ENCODE peak calls at places on chromosomes 1 and 21, in seven cellular contexts. One of them, this sample, is unnamed.

GRCh38 chr1:219910716-219911115 is 17.6 kb downstream of the SLC30A10 start:
- DNase-seq in IMR-90: no peak
- DNase-seq in H9: no peak
- DNase-seq in mesendoderm: no peak
- DNase-seq in trophoblast cell: no peak
- DNase-seq in H1: no peak
- DNase-seq in mesenchymal stem cell: no peak
- DNase-seq in this sample: no peak

GRCh38 chr1:184388671-184389292 is 2.0 kb downstream of the C1orf21 start:
- DNase-seq in IMR-90: no peak
- DNase-seq in H9: no peak
- DNase-seq in mesendoderm: no peak
- DNase-seq in trophoblast cell: no peak
- DNase-seq in H1: no peak
- DNase-seq in mesenchymal stem cell: no peak
- DNase-seq in this sample: no peak

GRCh38 chr1:187264995-187265602 is 436.4 kb downstream of the PLA2G4A start:
- DNase-seq in IMR-90: peak; percentile 73
- DNase-seq in H9: peak; percentile 49
- DNase-seq in mesendoderm: peak; percentile 75
- DNase-seq in trophoblast cell: no peak
- DNase-seq in H1: no peak
- DNase-seq in mesenchymal stem cell: peak; percentile 73
- DNase-seq in this sample: peak; percentile 44

GRCh38 chr1:110188116-110188618 is 21.9 kb upstream of the KCNC4 start:
- DNase-seq in IMR-90: peak; percentile 66
- DNase-seq in H9: no peak
- DNase-seq in mesendoderm: no peak
- DNase-seq in trophoblast cell: peak; percentile 69
- DNase-seq in H1: no peak
- DNase-seq in mesenchymal stem cell: peak; percentile 32
- DNase-seq in this sample: no peak

GRCh38 chr1:172745014-172745413 is 86.1 kb downstream of the FASLG start:
- DNase-seq in IMR-90: peak; percentile 89
- DNase-seq in H9: no peak
- DNase-seq in mesendoderm: peak; percentile 78
- DNase-seq in trophoblast cell: peak; percentile 24
- DNase-seq in H1: no peak
- DNase-seq in mesenchymal stem cell: peak; percentile 89
- DNase-seq in this sample: peak; percentile 41

GRCh38 chr1:225462714-225463574 is 35.1 kb upstream of the LBR start:
- DNase-seq in IMR-90: no peak
- DNase-seq in H9: no peak
- DNase-seq in mesendoderm: no peak
- DNase-seq in trophoblast cell: no peak
- DNase-seq in H1: no peak
- DNase-seq in mesenchymal stem cell: no peak
- DNase-seq in this sample: no peak

GRCh38 chr1:56877973-56878372 is 23.4 kb downstream of the C8A start:
- DNase-seq in IMR-90: peak; percentile 18
- DNase-seq in H9: no peak
- DNase-seq in mesendoderm: no peak
- DNase-seq in trophoblast cell: no peak
- DNase-seq in H1: no peak
- DNase-seq in mesenchymal stem cell: no peak
- DNase-seq in this sample: no peak

GRCh38 chr1:179550753-179551682 is 24.7 kb downstream of the NPHS2 start:
- DNase-seq in IMR-90: peak; percentile 63
- DNase-seq in H9: no peak
- DNase-seq in mesendoderm: peak; percentile 70
- DNase-seq in trophoblast cell: peak; percentile 80
- DNase-seq in H1: no peak
- DNase-seq in mesenchymal stem cell: peak; percentile 48
- DNase-seq in this sample: no peak

GRCh38 chr21:43995521-43996105 is 16.5 kb upstream of the TRAPPC10 start:
- DNase-seq in IMR-90: no peak
- DNase-seq in H9: no peak
- DNase-seq in mesendoderm: no peak
- DNase-seq in trophoblast cell: no peak
- DNase-seq in H1: no peak
- DNase-seq in mesenchymal stem cell: no peak
- DNase-seq in this sample: no peak

GRCh38 chr1:87956766-87957165 is 628.1 kb downstream of the LMO4 start:
- DNase-seq in IMR-90: peak; percentile 18
- DNase-seq in H9: no peak
- DNase-seq in mesendoderm: no peak
- DNase-seq in trophoblast cell: no peak
- DNase-seq in H1: no peak
- DNase-seq in mesenchymal stem cell: no peak
- DNase-seq in this sample: no peak

GRCh38 chr21:38999148-38999547 is 184.1 kb downstream of the PSMG1 start:
- DNase-seq in IMR-90: peak; percentile 64
- DNase-seq in H9: no peak
- DNase-seq in mesendoderm: no peak
- DNase-seq in trophoblast cell: no peak
- DNase-seq in H1: no peak
- DNase-seq in mesenchymal stem cell: peak; percentile 48
- DNase-seq in this sample: no peak

GRCh38 chr1:5578690-5579089 is 413.5 kb downstream of the NPHP4 start:
- DNase-seq in IMR-90: no peak
- DNase-seq in H9: no peak
- DNase-seq in mesendoderm: no peak
- DNase-seq in trophoblast cell: no peak
- DNase-seq in H1: no peak
- DNase-seq in mesenchymal stem cell: no peak
- DNase-seq in this sample: no peak

GRCh38 chr1:202656057-202656456 is 54.2 kb downstream of the SYT2 start:
- DNase-seq in IMR-90: peak; percentile 8
- DNase-seq in H9: peak; percentile 62
- DNase-seq in mesendoderm: peak; percentile 60
- DNase-seq in trophoblast cell: no peak
- DNase-seq in H1: no peak
- DNase-seq in mesenchymal stem cell: peak; percentile 11
- DNase-seq in this sample: no peak

GRCh38 chr1:2803931-2804627 is 2.6 kb upstream of the TTC34 start:
- DNase-seq in IMR-90: no peak
- DNase-seq in H9: no peak
- DNase-seq in mesendoderm: no peak
- DNase-seq in trophoblast cell: no peak
- DNase-seq in H1: no peak
- DNase-seq in mesenchymal stem cell: no peak
- DNase-seq in this sample: no peak

GRCh38 chr1:115458426-115459114 is 120.5 kb upstream of the NGF start:
- DNase-seq in IMR-90: no peak
- DNase-seq in H9: no peak
- DNase-seq in mesendoderm: no peak
- DNase-seq in trophoblast cell: peak; percentile 63
- DNase-seq in H1: no peak
- DNase-seq in mesenchymal stem cell: no peak
- DNase-seq in this sample: no peak

GRCh38 chr1:85569122-85569521 is 11.4 kb upstream of the CCN1 start:
- DNase-seq in IMR-90: peak; percentile 90
- DNase-seq in H9: no peak
- DNase-seq in mesendoderm: no peak
- DNase-seq in trophoblast cell: no peak
- DNase-seq in H1: no peak
- DNase-seq in mesenchymal stem cell: peak; percentile 87
- DNase-seq in this sample: no peak

GRCh38 chr21:45308211-45309068 is 20.7 kb upstream of the POFUT2 start:
- DNase-seq in IMR-90: peak; percentile 88
- DNase-seq in H9: no peak
- DNase-seq in mesendoderm: no peak
- DNase-seq in trophoblast cell: no peak
- DNase-seq in H1: no peak
- DNase-seq in mesenchymal stem cell: peak; percentile 97
- DNase-seq in this sample: no peak

GRCh38 chr1:222249261-222249660 is 298.6 kb downstream of the HHIPL2 start:
- DNase-seq in IMR-90: no peak
- DNase-seq in H9: no peak
- DNase-seq in mesendoderm: no peak
- DNase-seq in trophoblast cell: no peak
- DNase-seq in H1: no peak
- DNase-seq in mesenchymal stem cell: no peak
- DNase-seq in this sample: no peak

GRCh38 chr1:44015206-44015605 is 16.1 kb downstream of the SLC6A9 start:
- DNase-seq in IMR-90: no peak
- DNase-seq in H9: no peak
- DNase-seq in mesendoderm: no peak
- DNase-seq in trophoblast cell: no peak
- DNase-seq in H1: no peak
- DNase-seq in mesenchymal stem cell: no peak
- DNase-seq in this sample: no peak

GRCh38 chr21:44686843-44687561 is 5.0 kb upstream of the KRTAP12-1 start:
- DNase-seq in IMR-90: no peak
- DNase-seq in H9: peak; percentile 34
- DNase-seq in mesendoderm: no peak
- DNase-seq in trophoblast cell: no peak
- DNase-seq in H1: no peak
- DNase-seq in mesenchymal stem cell: no peak
- DNase-seq in this sample: no peak

GRCh38 chr1:108046021-108046420 is 81.0 kb upstream of the VAV3 start:
- DNase-seq in IMR-90: no peak
- DNase-seq in H9: no peak
- DNase-seq in mesendoderm: peak; percentile 72
- DNase-seq in trophoblast cell: peak; percentile 89
- DNase-seq in H1: no peak
- DNase-seq in mesenchymal stem cell: no peak
- DNase-seq in this sample: no peak

DNA sequence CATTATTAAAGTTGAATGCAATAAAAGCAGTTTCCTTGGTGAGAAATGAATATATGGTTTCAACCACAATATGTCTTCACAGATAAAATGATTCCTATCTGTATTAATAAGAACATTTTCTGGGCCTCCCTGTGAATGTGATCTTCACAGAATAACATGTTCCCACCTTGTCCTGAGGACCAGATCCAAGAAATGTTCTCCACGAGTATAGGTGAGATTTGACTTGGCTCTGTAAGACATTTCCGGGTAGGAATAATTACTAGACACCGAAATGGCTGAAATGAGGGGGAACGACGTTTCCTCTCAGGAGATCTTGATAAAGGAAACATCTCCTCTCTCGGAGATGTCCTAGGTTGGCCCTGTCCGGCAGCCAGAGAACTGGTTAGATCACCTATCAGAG is 61.4 kb downstream of the CLIC6 start:
- DNase-seq in IMR-90: no peak
- DNase-seq in H9: no peak
- DNase-seq in mesendoderm: no peak
- DNase-seq in trophoblast cell: no peak
- DNase-seq in H1: no peak
- DNase-seq in mesenchymal stem cell: no peak
- DNase-seq in this sample: no peak
- H3K4ac ChIP-seq in IMR-90: no peak overlapping the region
- H3K4ac ChIP-seq in H9: no peak overlapping the region
- H3K4ac ChIP-seq in mesendoderm: no peak overlapping the region
- H3K4ac ChIP-seq in trophoblast cell: no peak overlapping the region
- H3K4ac ChIP-seq in H1: no peak overlapping the region
- H3K4ac ChIP-seq in mesenchymal stem cell: no peak overlapping the region
- H3K4ac ChIP-seq in this sample: no peak overlapping the region

DNA sequence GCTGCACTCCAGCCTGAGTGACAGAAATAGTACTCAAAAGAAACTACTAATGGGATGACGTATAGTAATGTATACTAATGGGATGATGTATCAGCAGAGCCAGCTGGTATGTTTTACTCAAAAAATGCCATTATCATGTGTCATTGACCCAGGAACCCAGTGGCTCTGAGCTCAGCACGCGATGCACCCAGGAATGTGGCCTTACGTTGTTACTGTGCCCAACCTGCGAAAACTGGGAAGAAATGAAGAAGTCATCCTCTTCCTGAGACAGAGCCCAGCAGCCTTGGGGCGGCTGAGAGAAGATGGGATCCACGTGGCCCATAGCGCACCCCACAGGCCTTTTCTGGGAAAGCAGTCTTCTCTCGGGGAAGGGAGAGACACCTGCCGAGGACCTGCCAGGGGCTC is 8.8 kb downstream of the UBE2J2 start:
- DNase-seq in IMR-90: peak; percentile 100
- DNase-seq in H9: peak; percentile 70
- DNase-seq in mesendoderm: peak; percentile 65
- DNase-seq in trophoblast cell: peak; percentile 61
- DNase-seq in H1: no peak
- DNase-seq in mesenchymal stem cell: peak; percentile 100
- DNase-seq in this sample: no peak
- H3K4me1 ChIP-seq in IMR-90: peaks cover 33% of the 10 kb centered on the region
- H3K4me1 ChIP-seq in H9: no peaks in the 10 kb centered on the region
- H3K4me1 ChIP-seq in mesendoderm: no peaks in the 10 kb centered on the region
- H3K4me1 ChIP-seq in trophoblast cell: peaks cover 4% of the 10 kb centered on the region
- H3K4me1 ChIP-seq in H1: no peaks in the 10 kb centered on the region
- H3K4me1 ChIP-seq in mesenchymal stem cell: peaks cover 38% of the 10 kb centered on the region
- H3K4me1 ChIP-seq in this sample: no peaks in the 10 kb centered on the region

GRCh38 chr1:67264152-67264551 is 43.5 kb upstream of the IL12RB2 start:
- DNase-seq in IMR-90: no peak
- DNase-seq in H9: no peak
- DNase-seq in mesendoderm: no peak
- DNase-seq in trophoblast cell: no peak
- DNase-seq in H1: no peak
- DNase-seq in mesenchymal stem cell: no peak
- DNase-seq in this sample: no peak

GRCh38 chr1:67264899-67265298 is 42.8 kb upstream of the IL12RB2 start:
- DNase-seq in IMR-90: no peak
- DNase-seq in H9: no peak
- DNase-seq in mesendoderm: no peak
- DNase-seq in trophoblast cell: no peak
- DNase-seq in H1: no peak
- DNase-seq in mesenchymal stem cell: no peak
- DNase-seq in this sample: no peak

GRCh38 chr1:67261646-67262045 is 46.0 kb upstream of the IL12RB2 start:
- DNase-seq in IMR-90: no peak
- DNase-seq in H9: peak; percentile 39
- DNase-seq in mesendoderm: peak; percentile 33
- DNase-seq in trophoblast cell: no peak
- DNase-seq in H1: no peak
- DNase-seq in mesenchymal stem cell: no peak
- DNase-seq in this sample: no peak

GRCh38 chr1:67257173-67257535 is 50.5 kb upstream of the IL12RB2 start:
- DNase-seq in IMR-90: no peak
- DNase-seq in H9: no peak
- DNase-seq in mesendoderm: no peak
- DNase-seq in trophoblast cell: no peak
- DNase-seq in H1: no peak
- DNase-seq in mesenchymal stem cell: no peak
- DNase-seq in this sample: no peak

GRCh38 chr1:67262735-67263134 is 44.9 kb upstream of the IL12RB2 start:
- DNase-seq in IMR-90: no peak
- DNase-seq in H9: no peak
- DNase-seq in mesendoderm: no peak
- DNase-seq in trophoblast cell: no peak
- DNase-seq in H1: no peak
- DNase-seq in mesenchymal stem cell: no peak
- DNase-seq in this sample: no peak
- H3K4ac ChIP-seq in IMR-90: no peak overlapping the region
- H3K4ac ChIP-seq in H9: no peak overlapping the region
- H3K4ac ChIP-seq in mesendoderm: no peak overlapping the region
- H3K4ac ChIP-seq in trophoblast cell: no peak overlapping the region
- H3K4ac ChIP-seq in H1: no peak overlapping the region
- H3K4ac ChIP-seq in mesenchymal stem cell: no peak overlapping the region
- H3K4ac ChIP-seq in this sample: no peak overlapping the region

DNA sequence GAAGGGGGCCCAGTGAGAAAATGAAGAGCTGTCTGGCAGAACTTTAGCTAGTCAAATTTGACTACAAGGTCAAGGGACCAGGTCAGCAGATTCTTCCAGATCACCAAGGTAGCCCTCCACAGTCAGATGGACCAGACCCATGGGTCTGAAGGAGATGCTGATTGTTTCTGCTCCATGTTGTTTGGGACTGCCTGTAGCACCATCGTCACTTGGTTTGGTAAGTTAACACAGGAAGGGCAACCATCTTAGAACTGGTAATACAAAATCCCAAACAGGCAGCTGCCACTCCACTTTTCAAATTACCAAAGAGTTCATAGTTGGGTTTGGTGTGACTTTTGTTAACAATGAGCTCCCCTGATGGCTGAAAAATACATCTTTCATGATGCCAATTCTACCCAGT is 9.0 kb downstream of the ITPKB start:
- DNase-seq in IMR-90: no peak
- DNase-seq in H9: no peak
- DNase-seq in mesendoderm: no peak
- DNase-seq in trophoblast cell: no peak
- DNase-seq in H1: no peak
- DNase-seq in mesenchymal stem cell: no peak
- DNase-seq in this sample: no peak
- H3K4me1 ChIP-seq in IMR-90: peaks cover 2% of the 10 kb centered on the region
- H3K4me1 ChIP-seq in H9: peaks cover 11% of the 10 kb centered on the region
- H3K4me1 ChIP-seq in mesendoderm: peaks cover 4% of the 10 kb centered on the region
- H3K4me1 ChIP-seq in trophoblast cell: peaks cover 8% of the 10 kb centered on the region
- H3K4me1 ChIP-seq in H1: peaks cover 3% of the 10 kb centered on the region
- H3K4me1 ChIP-seq in mesenchymal stem cell: peaks cover 10% of the 10 kb centered on the region
- H3K4me1 ChIP-seq in this sample: peaks cover 11% of the 10 kb centered on the region